ENCODE peak calls at places on chromosomes 4 and X, in nine cellular contexts. U is HFF-Myc, V is ovary, H is fibroblast of mammary gland, I is Peyer's patch, W is choroid plexus epithelial cell, F is upper lobe of right lung, R is pancreas, Q is A549. O is an unnamed sample.

GRCh38 chr4:118732591-118733330 is 47.6 kb downstream of the METTL14 start:
- DNase-seq in U (no peak), R (no peak), V (no peak), F (no peak), Q (no peak), I (no peak), H (peak; percentile 73), W (peak; percentile 63), O (no peak)

GRCh38 chrX:45472968-45473367 is 272.3 kb upstream of the DIPK2B start:
- DNase-seq in I (no peak), F (no peak), U (peak; percentile 59), R (no peak), Q (no peak), H (peak; percentile 83), V (no peak), W (peak; percentile 48), O (no peak)

GRCh38 chrX:45344597-45344996 is 143.9 kb upstream of the DIPK2B start:
- DNase-seq in H (peak; percentile 94), F (no peak), V (no peak), R (no peak), U (peak; percentile 33), W (peak; percentile 18), Q (no peak), I (no peak), O (no peak)

GRCh38 chrX:1355800-1356148 is 19.2 kb downstream of the IL3RA start:
- DNase-seq in H (no peak), F (no peak), R (no peak), Q (no peak), V (no peak), U (no peak), I (no peak), W (no peak), O (no peak)

GRCh38 chrX:19179389-19179788 is 57.1 kb upstream of the ADGRG2 start:
- DNase-seq in F (no peak), V (no peak), W (no peak), I (no peak), H (no peak), R (no peak), U (no peak), Q (no peak), O (no peak)

GRCh38 chrX:15311119-15311518 is 4.3 kb downstream of the ASB11 start:
- DNase-seq in W (no peak), R (no peak), U (no peak), V (no peak), F (no peak), Q (no peak), H (no peak), I (no peak), O (no peak)

GRCh38 chr4:1991087-1991486 is 17.7 kb downstream of the NELFA start:
- DNase-seq in U (no peak), R (no peak), Q (no peak), I (no peak), F (peak; percentile 27), W (no peak), H (no peak), V (no peak), O (no peak)

GRCh38 chrX:39821011-39821708 is 276.6 kb downstream of the BCOR start:
- DNase-seq in H (peak; percentile 33), W (no peak), Q (no peak), V (peak; percentile 70), R (no peak), U (no peak), I (no peak), F (no peak), O (no peak)

GRCh38 chr4:188091-188490 is 63.8 kb downstream of the ZNF718 start:
- DNase-seq in I (no peak), R (no peak), H (no peak), V (no peak), U (no peak), F (no peak), Q (no peak), W (no peak), O (no peak)

GRCh38 chr4:145679991-145680455 is at the start of gene C4orf51:
- DNase-seq in I (no peak), H (peak; percentile 73), Q (peak; percentile 31), F (no peak), R (peak; percentile 9), W (peak; percentile 52), U (peak; percentile 14), V (no peak), O (peak; percentile 68)
- H3K4me3 ChIP-seq in I (no peak within 1 kb of the TSS), H (no peak within 1 kb of the TSS), Q (no peak within 1 kb of the TSS), F (no peak within 1 kb of the TSS), R (no peak within 1 kb of the TSS), W (no peak within 1 kb of the TSS), U (no peak within 1 kb of the TSS), V (no peak within 1 kb of the TSS), O (peak within 1 kb of the TSS; percentile 3)

GRCh38 chrX:136170109-136170800 is 22.9 kb downstream of the FHL1 start:
- DNase-seq in R (no peak), Q (no peak), V (no peak), H (peak; percentile 59), F (no peak), U (no peak), I (no peak), W (peak; percentile 63), O (no peak)
- TF ChIP-seq CTCF in R (no peak), Q (no peak), V (no peak), H (peak; percentile 42), F (no peak), U (peak; percentile 24), I (peak; percentile 48), W (peak; percentile 53), O (peak; percentile 58)

GRCh38 chr4:163077611-163078010 is 89.1 kb downstream of the NAF1 start:
- DNase-seq in R (no peak), I (no peak), U (no peak), W (no peak), Q (peak; percentile 4), F (no peak), H (no peak), V (no peak), O (no peak)
- H3K4me3 ChIP-seq in R (no peak overlapping the region), I (no peak overlapping the region), U (no peak overlapping the region), W (no peak overlapping the region), Q (no peak overlapping the region), F (no peak overlapping the region), H (no peak overlapping the region), V (no peak overlapping the region), O (no peak overlapping the region)

GRCh38 chr4:77047037-77047436 is 28.8 kb downstream of the CCNI start:
- DNase-seq in U (no peak), V (no peak), I (no peak), R (no peak), F (no peak), W (peak; percentile 68), H (peak; percentile 47), Q (no peak), O (no peak)
- TF ChIP-seq CTCF in U (no peak), V (no peak), I (peak; percentile 29), R (no peak), F (peak; percentile 20), W (peak; percentile 51), H (peak; percentile 38), Q (no peak), O (peak; percentile 48)

GRCh38 chr4:113350576-113350975 is 301.1 kb downstream of the ANK2 start:
- DNase-seq in Q (no peak), R (no peak), W (no peak), F (no peak), I (no peak), U (no peak), V (no peak), H (peak; percentile 16), O (no peak)

GRCh38 chr4:113358784-113359183 is 309.3 kb downstream of the ANK2 start:
- DNase-seq in V (no peak), W (no peak), I (no peak), Q (peak; percentile 6), R (no peak), F (no peak), U (no peak), H (no peak), O (no peak)

GRCh38 chr4:113356452-113356851 is 307.0 kb downstream of the ANK2 start:
- DNase-seq in R (no peak), Q (no peak), F (no peak), I (no peak), W (no peak), H (no peak), V (no peak), U (no peak), O (no peak)

DNA sequence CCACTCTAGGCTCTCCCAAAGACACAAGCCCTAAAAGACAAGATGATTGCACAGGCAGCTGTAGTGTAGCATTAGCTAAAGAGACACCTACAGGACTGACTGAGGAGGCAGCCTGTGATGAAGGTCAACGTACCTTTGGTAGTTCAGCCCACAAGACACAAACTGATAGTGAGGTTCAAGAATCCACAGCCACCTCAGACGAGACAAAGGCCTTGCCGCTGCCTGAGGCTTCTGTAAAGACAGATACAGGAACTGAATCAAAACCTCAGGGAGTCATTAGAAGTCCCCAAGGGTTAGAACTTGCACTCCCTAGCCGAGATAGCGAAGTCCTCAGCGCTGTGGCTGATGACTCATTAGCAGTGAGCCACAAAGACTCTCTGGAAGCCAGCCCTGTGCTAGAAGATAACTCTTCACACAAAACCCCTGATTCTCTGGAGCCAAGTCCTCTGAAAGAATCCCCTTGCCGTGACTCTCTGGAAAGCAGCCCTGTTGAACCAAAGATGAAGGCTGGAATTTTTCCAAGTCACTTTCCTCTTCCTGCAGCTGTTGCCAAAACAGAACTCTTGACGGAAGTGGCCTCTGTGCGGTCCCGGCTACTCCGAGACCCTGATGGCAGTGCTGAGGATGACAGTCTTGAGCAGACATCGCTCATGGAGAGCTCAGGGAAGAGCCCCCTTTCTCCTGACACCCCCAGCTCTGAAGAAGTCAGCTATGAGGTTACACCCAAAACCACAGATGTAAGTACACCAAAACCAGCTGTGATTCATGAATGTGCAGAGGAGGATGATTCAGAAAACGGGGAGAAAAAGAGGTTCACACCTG is 306.3 kb downstream of the ANK2 start:
- DNase-seq in F (no peak), H (peak; percentile 96), V (no peak), U (peak; percentile 35), Q (no peak), R (no peak), W (peak; percentile 83), I (no peak), O (no peak)
- H3K4me3 ChIP-seq in F (no peak overlapping the region), H (peak overlapping the region; percentile 10), V (no peak overlapping the region), U (no peak overlapping the region), Q (no peak overlapping the region), R (no peak overlapping the region), W (no peak overlapping the region), I (no peak overlapping the region), O (no peak overlapping the region)

GRCh38 chr4:128068927-128069326 is 7.8 kb downstream of the LARP1B start:
- DNase-seq in H (peak; percentile 43), V (no peak), I (no peak), R (no peak), U (no peak), W (peak; percentile 74), Q (peak; percentile 72), F (no peak), O (no peak)
- TF ChIP-seq CTCF in H (peak; percentile 40), V (no peak), I (peak; percentile 28), R (no peak), U (peak; percentile 46), W (peak; percentile 74), Q (peak; percentile 30), F (peak; percentile 12), O (peak; percentile 65)

DNA sequence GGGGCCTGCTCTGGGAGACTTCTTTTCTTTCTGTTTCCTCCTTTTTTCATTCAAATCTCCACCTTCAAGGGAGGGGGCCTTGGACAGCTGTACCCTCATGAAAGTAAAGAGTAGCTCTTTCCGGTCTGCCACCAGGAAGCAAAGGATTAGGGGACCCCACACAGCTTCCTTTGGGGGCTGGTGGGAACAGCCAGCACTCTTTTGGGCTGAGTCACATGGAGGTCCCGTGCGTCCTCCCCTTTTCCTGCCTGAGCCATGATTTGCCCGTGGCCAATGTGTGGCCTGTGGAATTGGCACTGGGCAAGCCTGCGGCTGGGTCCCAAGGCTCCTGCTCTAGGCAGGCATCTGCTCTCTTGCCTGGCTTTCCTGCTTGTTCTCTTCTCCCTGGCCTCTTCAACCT is 65.5 kb downstream of the FHDC1 start:
- DNase-seq in H (no peak), W (no peak), R (no peak), U (no peak), F (no peak), V (no peak), Q (no peak), I (no peak), O (no peak)
- H3K4me3 ChIP-seq in H (no peak overlapping the region), W (no peak overlapping the region), R (no peak overlapping the region), U (no peak overlapping the region), F (no peak overlapping the region), V (no peak overlapping the region), Q (no peak overlapping the region), I (no peak overlapping the region), O (no peak overlapping the region)

O was measured in epithelial cell of proximal tubule.